ENCODE peak calls at places on chromosomes 7 and 10, in seven cellular contexts. One of them, this sample, is unnamed.

GRCh38 chr10:85648279-85648754 is 718.3 kb downstream of the GRID1 start:
- DNase-seq in HFF-Myc: no peak
- DNase-seq in GM13976: no peak
- DNase-seq in natural killer cell treated with Interleukin-12 subunit alpha and Interleukin-12 subunit beta and Interleukin-15 and Interleukin-18, amount 100 ng/mL, for 72 hours: no peak
- DNase-seq in activated CD4-positive, alpha-beta T cell treated with anti-CD3 and anti-CD28 coated beads for 1 hour: no peak
- DNase-seq in islet precursor cell: no peak
- DNase-seq in nephron progenitor cell: no peak
- DNase-seq in this sample: peak; percentile 57

GRCh38 chr7:151242181-151243044 is 6.1 kb downstream of the SMARCD3 start:
- DNase-seq in GM13976: no peak
- DNase-seq in activated CD4-positive, alpha-beta T cell treated with anti-CD3 and anti-CD28 coated beads for 1 hour: no peak
- DNase-seq in natural killer cell treated with Interleukin-12 subunit alpha and Interleukin-12 subunit beta and Interleukin-15 and Interleukin-18, amount 100 ng/mL, for 72 hours: no peak
- DNase-seq in islet precursor cell: no peak
- DNase-seq in HFF-Myc: no peak
- DNase-seq in nephron progenitor cell: no peak
- DNase-seq in this sample: no peak

GRCh38 chr10:119919271-119919670 is 26.7 kb downstream of the SEC23IP start:
- DNase-seq in natural killer cell treated with Interleukin-12 subunit alpha and Interleukin-12 subunit beta and Interleukin-15 and Interleukin-18, amount 100 ng/mL, for 72 hours: no peak
- DNase-seq in activated CD4-positive, alpha-beta T cell treated with anti-CD3 and anti-CD28 coated beads for 1 hour: no peak
- DNase-seq in HFF-Myc: no peak
- DNase-seq in nephron progenitor cell: no peak
- DNase-seq in islet precursor cell: no peak
- DNase-seq in GM13976: no peak
- DNase-seq in this sample: peak; percentile 10

GRCh38 chr10:30996481-30996980 is 35.1 kb downstream of the ZNF438 start:
- DNase-seq in GM13976: no peak
- DNase-seq in HFF-Myc: no peak
- DNase-seq in activated CD4-positive, alpha-beta T cell treated with anti-CD3 and anti-CD28 coated beads for 1 hour: no peak
- DNase-seq in nephron progenitor cell: no peak
- DNase-seq in natural killer cell treated with Interleukin-12 subunit alpha and Interleukin-12 subunit beta and Interleukin-15 and Interleukin-18, amount 100 ng/mL, for 72 hours: no peak
- DNase-seq in islet precursor cell: no peak
- DNase-seq in this sample: no peak

GRCh38 chr7:139797607-139798006 is 19.8 kb upstream of the HIPK2 start:
- DNase-seq in nephron progenitor cell: no peak
- DNase-seq in natural killer cell treated with Interleukin-12 subunit alpha and Interleukin-12 subunit beta and Interleukin-15 and Interleukin-18, amount 100 ng/mL, for 72 hours: no peak
- DNase-seq in GM13976: no peak
- DNase-seq in islet precursor cell: no peak
- DNase-seq in activated CD4-positive, alpha-beta T cell treated with anti-CD3 and anti-CD28 coated beads for 1 hour: no peak
- DNase-seq in HFF-Myc: no peak
- DNase-seq in this sample: no peak

GRCh38 chr7:150949971-150950491 is 28.1 kb downstream of the KCNH2 start:
- DNase-seq in nephron progenitor cell: no peak
- DNase-seq in GM13976: no peak
- DNase-seq in islet precursor cell: no peak
- DNase-seq in natural killer cell treated with Interleukin-12 subunit alpha and Interleukin-12 subunit beta and Interleukin-15 and Interleukin-18, amount 100 ng/mL, for 72 hours: peak; percentile 53
- DNase-seq in activated CD4-positive, alpha-beta T cell treated with anti-CD3 and anti-CD28 coated beads for 1 hour: no peak
- DNase-seq in HFF-Myc: no peak
- DNase-seq in this sample: no peak

GRCh38 chr7:30175171-30175570 is 40.4 kb downstream of the MTURN start:
- DNase-seq in nephron progenitor cell: no peak
- DNase-seq in islet precursor cell: no peak
- DNase-seq in activated CD4-positive, alpha-beta T cell treated with anti-CD3 and anti-CD28 coated beads for 1 hour: no peak
- DNase-seq in GM13976: no peak
- DNase-seq in natural killer cell treated with Interleukin-12 subunit alpha and Interleukin-12 subunit beta and Interleukin-15 and Interleukin-18, amount 100 ng/mL, for 72 hours: no peak
- DNase-seq in HFF-Myc: no peak
- DNase-seq in this sample: no peak

GRCh38 chr7:159065151-159065550 is 79.5 kb downstream of the VIPR2 start:
- DNase-seq in nephron progenitor cell: no peak
- DNase-seq in natural killer cell treated with Interleukin-12 subunit alpha and Interleukin-12 subunit beta and Interleukin-15 and Interleukin-18, amount 100 ng/mL, for 72 hours: no peak
- DNase-seq in GM13976: no peak
- DNase-seq in islet precursor cell: peak; percentile 46
- DNase-seq in HFF-Myc: no peak
- DNase-seq in activated CD4-positive, alpha-beta T cell treated with anti-CD3 and anti-CD28 coated beads for 1 hour: no peak
- DNase-seq in this sample: no peak

GRCh38 chr7:42236266-42237161 is 495 bp downstream of the GLI3 start:
- DNase-seq in activated CD4-positive, alpha-beta T cell treated with anti-CD3 and anti-CD28 coated beads for 1 hour: no peak
- DNase-seq in GM13976: peak; percentile 55
- DNase-seq in natural killer cell treated with Interleukin-12 subunit alpha and Interleukin-12 subunit beta and Interleukin-15 and Interleukin-18, amount 100 ng/mL, for 72 hours: no peak
- DNase-seq in islet precursor cell: peak; percentile 68
- DNase-seq in nephron progenitor cell: peak; percentile 69
- DNase-seq in HFF-Myc: no peak
- DNase-seq in this sample: no peak

GRCh38 chr10:128694532-128694931 is 568.3 kb upstream of the MKI67 start:
- DNase-seq in activated CD4-positive, alpha-beta T cell treated with anti-CD3 and anti-CD28 coated beads for 1 hour: no peak
- DNase-seq in islet precursor cell: no peak
- DNase-seq in GM13976: no peak
- DNase-seq in natural killer cell treated with Interleukin-12 subunit alpha and Interleukin-12 subunit beta and Interleukin-15 and Interleukin-18, amount 100 ng/mL, for 72 hours: no peak
- DNase-seq in HFF-Myc: no peak
- DNase-seq in nephron progenitor cell: no peak
- DNase-seq in this sample: no peak

GRCh38 chr7:85041599-85042216 is 145.1 kb downstream of the SEMA3D start:
- DNase-seq in nephron progenitor cell: peak; percentile 74
- DNase-seq in natural killer cell treated with Interleukin-12 subunit alpha and Interleukin-12 subunit beta and Interleukin-15 and Interleukin-18, amount 100 ng/mL, for 72 hours: no peak
- DNase-seq in islet precursor cell: peak; percentile 80
- DNase-seq in activated CD4-positive, alpha-beta T cell treated with anti-CD3 and anti-CD28 coated beads for 1 hour: no peak
- DNase-seq in GM13976: no peak
- DNase-seq in HFF-Myc: peak; percentile 47
- DNase-seq in this sample: peak; percentile 41

GRCh38 chr7:141649865-141650499 is 52.0 kb downstream of the DENND11 start:
- DNase-seq in nephron progenitor cell: peak; percentile 58
- DNase-seq in natural killer cell treated with Interleukin-12 subunit alpha and Interleukin-12 subunit beta and Interleukin-15 and Interleukin-18, amount 100 ng/mL, for 72 hours: no peak
- DNase-seq in HFF-Myc: peak; percentile 75
- DNase-seq in GM13976: peak; percentile 52
- DNase-seq in islet precursor cell: peak; percentile 87
- DNase-seq in activated CD4-positive, alpha-beta T cell treated with anti-CD3 and anti-CD28 coated beads for 1 hour: no peak
- DNase-seq in this sample: peak; percentile 73

GRCh38 chr7:75814407-75814947 is 871 bp upstream of the CCL24 start:
- DNase-seq in HFF-Myc: no peak
- DNase-seq in natural killer cell treated with Interleukin-12 subunit alpha and Interleukin-12 subunit beta and Interleukin-15 and Interleukin-18, amount 100 ng/mL, for 72 hours: no peak
- DNase-seq in GM13976: no peak
- DNase-seq in activated CD4-positive, alpha-beta T cell treated with anti-CD3 and anti-CD28 coated beads for 1 hour: no peak
- DNase-seq in nephron progenitor cell: no peak
- DNase-seq in islet precursor cell: peak; percentile 71
- DNase-seq in this sample: no peak

GRCh38 chr10:86958109-86958830 is at the start of gene SNCG:
- DNase-seq in GM13976: no peak
- DNase-seq in natural killer cell treated with Interleukin-12 subunit alpha and Interleukin-12 subunit beta and Interleukin-15 and Interleukin-18, amount 100 ng/mL, for 72 hours: no peak
- DNase-seq in nephron progenitor cell: peak; percentile 62
- DNase-seq in islet precursor cell: peak; percentile 64
- DNase-seq in HFF-Myc: no peak
- DNase-seq in activated CD4-positive, alpha-beta T cell treated with anti-CD3 and anti-CD28 coated beads for 1 hour: no peak
- DNase-seq in this sample: no peak

GRCh38 chr7:135710417-135711138 is 17.4 kb downstream of the SLC13A4 start:
- DNase-seq in nephron progenitor cell: peak; percentile 31
- DNase-seq in activated CD4-positive, alpha-beta T cell treated with anti-CD3 and anti-CD28 coated beads for 1 hour: no peak
- DNase-seq in GM13976: peak; percentile 77
- DNase-seq in natural killer cell treated with Interleukin-12 subunit alpha and Interleukin-12 subunit beta and Interleukin-15 and Interleukin-18, amount 100 ng/mL, for 72 hours: no peak
- DNase-seq in islet precursor cell: peak; percentile 69
- DNase-seq in HFF-Myc: no peak
- DNase-seq in this sample: no peak

GRCh38 chr7:13068032-13068431 is 380.6 kb downstream of the ARL4A start:
- DNase-seq in HFF-Myc: no peak
- DNase-seq in natural killer cell treated with Interleukin-12 subunit alpha and Interleukin-12 subunit beta and Interleukin-15 and Interleukin-18, amount 100 ng/mL, for 72 hours: no peak
- DNase-seq in activated CD4-positive, alpha-beta T cell treated with anti-CD3 and anti-CD28 coated beads for 1 hour: no peak
- DNase-seq in islet precursor cell: no peak
- DNase-seq in nephron progenitor cell: no peak
- DNase-seq in GM13976: no peak
- DNase-seq in this sample: no peak

GRCh38 chr7:39451901-39452300 is 114.3 kb upstream of the YAE1 start:
- DNase-seq in nephron progenitor cell: no peak
- DNase-seq in activated CD4-positive, alpha-beta T cell treated with anti-CD3 and anti-CD28 coated beads for 1 hour: no peak
- DNase-seq in GM13976: no peak
- DNase-seq in islet precursor cell: no peak
- DNase-seq in natural killer cell treated with Interleukin-12 subunit alpha and Interleukin-12 subunit beta and Interleukin-15 and Interleukin-18, amount 100 ng/mL, for 72 hours: no peak
- DNase-seq in HFF-Myc: no peak
- DNase-seq in this sample: no peak

GRCh38 chr7:98705620-98706019 is 88.5 kb downstream of the NPTX2 start:
- DNase-seq in activated CD4-positive, alpha-beta T cell treated with anti-CD3 and anti-CD28 coated beads for 1 hour: no peak
- DNase-seq in HFF-Myc: no peak
- DNase-seq in GM13976: no peak
- DNase-seq in natural killer cell treated with Interleukin-12 subunit alpha and Interleukin-12 subunit beta and Interleukin-15 and Interleukin-18, amount 100 ng/mL, for 72 hours: no peak
- DNase-seq in islet precursor cell: no peak
- DNase-seq in nephron progenitor cell: no peak
- DNase-seq in this sample: no peak

GRCh38 chr10:116104210-116104932 is 168.6 kb downstream of the GFRA1 start:
- DNase-seq in GM13976: no peak
- DNase-seq in activated CD4-positive, alpha-beta T cell treated with anti-CD3 and anti-CD28 coated beads for 1 hour: no peak
- DNase-seq in natural killer cell treated with Interleukin-12 subunit alpha and Interleukin-12 subunit beta and Interleukin-15 and Interleukin-18, amount 100 ng/mL, for 72 hours: no peak
- DNase-seq in islet precursor cell: no peak
- DNase-seq in nephron progenitor cell: no peak
- DNase-seq in HFF-Myc: no peak
- DNase-seq in this sample: no peak

GRCh38 chr7:2477447-2478386 is 1.5 kb upstream of the GRIFIN start:
- DNase-seq in natural killer cell treated with Interleukin-12 subunit alpha and Interleukin-12 subunit beta and Interleukin-15 and Interleukin-18, amount 100 ng/mL, for 72 hours: peak; percentile 86
- DNase-seq in activated CD4-positive, alpha-beta T cell treated with anti-CD3 and anti-CD28 coated beads for 1 hour: peak; percentile 41
- DNase-seq in HFF-Myc: no peak
- DNase-seq in nephron progenitor cell: peak; percentile 76
- DNase-seq in GM13976: peak; percentile 91
- DNase-seq in islet precursor cell: peak; percentile 84
- DNase-seq in this sample: no peak

GRCh38 chr7:133794490-133794889 is 332.6 kb upstream of the LRGUK start:
- DNase-seq in nephron progenitor cell: no peak
- DNase-seq in islet precursor cell: no peak
- DNase-seq in natural killer cell treated with Interleukin-12 subunit alpha and Interleukin-12 subunit beta and Interleukin-15 and Interleukin-18, amount 100 ng/mL, for 72 hours: no peak
- DNase-seq in activated CD4-positive, alpha-beta T cell treated with anti-CD3 and anti-CD28 coated beads for 1 hour: no peak
- DNase-seq in GM13976: no peak
- DNase-seq in HFF-Myc: no peak
- DNase-seq in this sample: no peak

GRCh38 chr7:36633377-36633776 is 90.9 kb downstream of the AOAH start:
- DNase-seq in activated CD4-positive, alpha-beta T cell treated with anti-CD3 and anti-CD28 coated beads for 1 hour: no peak
- DNase-seq in HFF-Myc: no peak
- DNase-seq in nephron progenitor cell: no peak
- DNase-seq in GM13976: no peak
- DNase-seq in natural killer cell treated with Interleukin-12 subunit alpha and Interleukin-12 subunit beta and Interleukin-15 and Interleukin-18, amount 100 ng/mL, for 72 hours: no peak
- DNase-seq in islet precursor cell: peak; percentile 84
- DNase-seq in this sample: no peak

GRCh38 chr10:106973301-106973700 is 191.2 kb downstream of the SORCS1 start:
- DNase-seq in GM13976: no peak
- DNase-seq in nephron progenitor cell: no peak
- DNase-seq in HFF-Myc: no peak
- DNase-seq in islet precursor cell: peak; percentile 93
- DNase-seq in natural killer cell treated with Interleukin-12 subunit alpha and Interleukin-12 subunit beta and Interleukin-15 and Interleukin-18, amount 100 ng/mL, for 72 hours: no peak
- DNase-seq in activated CD4-positive, alpha-beta T cell treated with anti-CD3 and anti-CD28 coated beads for 1 hour: no peak
- DNase-seq in this sample: no peak

GRCh38 chr10:79384773-79385391 is 37.6 kb downstream of the PPIF start:
- DNase-seq in GM13976: peak; percentile 25
- DNase-seq in islet precursor cell: no peak
- DNase-seq in natural killer cell treated with Interleukin-12 subunit alpha and Interleukin-12 subunit beta and Interleukin-15 and Interleukin-18, amount 100 ng/mL, for 72 hours: no peak
- DNase-seq in HFF-Myc: no peak
- DNase-seq in nephron progenitor cell: no peak
- DNase-seq in activated CD4-positive, alpha-beta T cell treated with anti-CD3 and anti-CD28 coated beads for 1 hour: peak; percentile 2
- DNase-seq in this sample: no peak

GRCh38 chr7:2405601-2406345 is 2.4 kb downstream of the CHST12 start:
- DNase-seq in activated CD4-positive, alpha-beta T cell treated with anti-CD3 and anti-CD28 coated beads for 1 hour: peak; percentile 37
- DNase-seq in nephron progenitor cell: no peak
- DNase-seq in HFF-Myc: no peak
- DNase-seq in GM13976: peak; percentile 84
- DNase-seq in islet precursor cell: no peak
- DNase-seq in natural killer cell treated with Interleukin-12 subunit alpha and Interleukin-12 subunit beta and Interleukin-15 and Interleukin-18, amount 100 ng/mL, for 72 hours: peak; percentile 88
- DNase-seq in this sample: no peak

GRCh38 chr10:124612611-124613498 is 131.3 kb downstream of the FAM53B start:
- DNase-seq in activated CD4-positive, alpha-beta T cell treated with anti-CD3 and anti-CD28 coated beads for 1 hour: no peak
- DNase-seq in islet precursor cell: peak; percentile 69
- DNase-seq in GM13976: no peak
- DNase-seq in nephron progenitor cell: peak; percentile 44
- DNase-seq in natural killer cell treated with Interleukin-12 subunit alpha and Interleukin-12 subunit beta and Interleukin-15 and Interleukin-18, amount 100 ng/mL, for 72 hours: no peak
- DNase-seq in HFF-Myc: no peak
- DNase-seq in this sample: no peak

GRCh38 chr10:53134050-53134449 is 361.5 kb upstream of the MBL2 start:
- DNase-seq in GM13976: no peak
- DNase-seq in nephron progenitor cell: no peak
- DNase-seq in HFF-Myc: no peak
- DNase-seq in islet precursor cell: no peak
- DNase-seq in activated CD4-positive, alpha-beta T cell treated with anti-CD3 and anti-CD28 coated beads for 1 hour: no peak
- DNase-seq in natural killer cell treated with Interleukin-12 subunit alpha and Interleukin-12 subunit beta and Interleukin-15 and Interleukin-18, amount 100 ng/mL, for 72 hours: no peak
- DNase-seq in this sample: no peak

GRCh38 chr10:15169555-15170407 is 1.3 kb upstream of the NMT2 start:
- DNase-seq in islet precursor cell: no peak
- DNase-seq in GM13976: no peak
- DNase-seq in activated CD4-positive, alpha-beta T cell treated with anti-CD3 and anti-CD28 coated beads for 1 hour: peak; percentile 33
- DNase-seq in HFF-Myc: no peak
- DNase-seq in nephron progenitor cell: no peak
- DNase-seq in natural killer cell treated with Interleukin-12 subunit alpha and Interleukin-12 subunit beta and Interleukin-15 and Interleukin-18, amount 100 ng/mL, for 72 hours: no peak
- DNase-seq in this sample: no peak

GRCh38 chr7:36208997-36209813 is 56.2 kb downstream of the EEPD1 start:
- DNase-seq in HFF-Myc: no peak
- DNase-seq in natural killer cell treated with Interleukin-12 subunit alpha and Interleukin-12 subunit beta and Interleukin-15 and Interleukin-18, amount 100 ng/mL, for 72 hours: no peak
- DNase-seq in islet precursor cell: no peak
- DNase-seq in activated CD4-positive, alpha-beta T cell treated with anti-CD3 and anti-CD28 coated beads for 1 hour: no peak
- DNase-seq in nephron progenitor cell: no peak
- DNase-seq in GM13976: no peak
- DNase-seq in this sample: no peak

GRCh38 chr10:131810036-131810804 is 90.6 kb upstream of the PPP2R2D start:
- DNase-seq in islet precursor cell: no peak
- DNase-seq in GM13976: no peak
- DNase-seq in nephron progenitor cell: no peak
- DNase-seq in HFF-Myc: no peak
- DNase-seq in natural killer cell treated with Interleukin-12 subunit alpha and Interleukin-12 subunit beta and Interleukin-15 and Interleukin-18, amount 100 ng/mL, for 72 hours: no peak
- DNase-seq in activated CD4-positive, alpha-beta T cell treated with anti-CD3 and anti-CD28 coated beads for 1 hour: peak; percentile 3
- DNase-seq in this sample: no peak

GRCh38 chr7:100432053-100432452 is 2.4 kb downstream of the MEPCE start:
- DNase-seq in activated CD4-positive, alpha-beta T cell treated with anti-CD3 and anti-CD28 coated beads for 1 hour: no peak
- DNase-seq in nephron progenitor cell: no peak
- DNase-seq in HFF-Myc: no peak
- DNase-seq in natural killer cell treated with Interleukin-12 subunit alpha and Interleukin-12 subunit beta and Interleukin-15 and Interleukin-18, amount 100 ng/mL, for 72 hours: no peak
- DNase-seq in islet precursor cell: no peak
- DNase-seq in GM13976: no peak
- DNase-seq in this sample: no peak

GRCh38 chr7:120023494-120024167 is 249.3 kb upstream of the KCND2 start:
- DNase-seq in islet precursor cell: no peak
- DNase-seq in natural killer cell treated with Interleukin-12 subunit alpha and Interleukin-12 subunit beta and Interleukin-15 and Interleukin-18, amount 100 ng/mL, for 72 hours: no peak
- DNase-seq in nephron progenitor cell: no peak
- DNase-seq in GM13976: no peak
- DNase-seq in HFF-Myc: no peak
- DNase-seq in activated CD4-positive, alpha-beta T cell treated with anti-CD3 and anti-CD28 coated beads for 1 hour: no peak
- DNase-seq in this sample: no peak

GRCh38 chr10:615583-616152 is 73.8 kb downstream of the DIP2C start:
- DNase-seq in activated CD4-positive, alpha-beta T cell treated with anti-CD3 and anti-CD28 coated beads for 1 hour: no peak
- DNase-seq in islet precursor cell: no peak
- DNase-seq in GM13976: no peak
- DNase-seq in natural killer cell treated with Interleukin-12 subunit alpha and Interleukin-12 subunit beta and Interleukin-15 and Interleukin-18, amount 100 ng/mL, for 72 hours: no peak
- DNase-seq in nephron progenitor cell: no peak
- DNase-seq in HFF-Myc: no peak
- DNase-seq in this sample: no peak

GRCh38 chr10:69848454-69848853 is 46.7 kb downstream of the COL13A1 start:
- DNase-seq in activated CD4-positive, alpha-beta T cell treated with anti-CD3 and anti-CD28 coated beads for 1 hour: no peak
- DNase-seq in natural killer cell treated with Interleukin-12 subunit alpha and Interleukin-12 subunit beta and Interleukin-15 and Interleukin-18, amount 100 ng/mL, for 72 hours: no peak
- DNase-seq in nephron progenitor cell: no peak
- DNase-seq in islet precursor cell: no peak
- DNase-seq in GM13976: no peak
- DNase-seq in HFF-Myc: no peak
- DNase-seq in this sample: no peak

GRCh38 chr10:73788864-73789658 is 3.7 kb downstream of the ZSWIM8 start:
- DNase-seq in activated CD4-positive, alpha-beta T cell treated with anti-CD3 and anti-CD28 coated beads for 1 hour: no peak
- DNase-seq in natural killer cell treated with Interleukin-12 subunit alpha and Interleukin-12 subunit beta and Interleukin-15 and Interleukin-18, amount 100 ng/mL, for 72 hours: peak; percentile 49
- DNase-seq in islet precursor cell: peak; percentile 68
- DNase-seq in GM13976: no peak
- DNase-seq in HFF-Myc: no peak
- DNase-seq in nephron progenitor cell: no peak
- DNase-seq in this sample: no peak

GRCh38 chr7:25389489-25390106 is 161.3 kb upstream of the NPVF start:
- DNase-seq in activated CD4-positive, alpha-beta T cell treated with anti-CD3 and anti-CD28 coated beads for 1 hour: no peak
- DNase-seq in GM13976: peak; percentile 20
- DNase-seq in islet precursor cell: no peak
- DNase-seq in natural killer cell treated with Interleukin-12 subunit alpha and Interleukin-12 subunit beta and Interleukin-15 and Interleukin-18, amount 100 ng/mL, for 72 hours: no peak
- DNase-seq in nephron progenitor cell: no peak
- DNase-seq in HFF-Myc: peak; percentile 4
- DNase-seq in this sample: peak; percentile 26